ENCODE peak calls at places on chromosomes 2 and 18, in nine cellular contexts. J is suprapubic skin, A is Peyer's patch, X is colonic mucosa, N is mucosa of descending colon, D is A549, H is DND-41, W is GM12865, Q is body of pancreas. Y is an unnamed sample.

GRCh38 chr2:42971947-42972736 is 179.8 kb upstream of the HAAO start:
- DNase-seq in D (no peak), J (peak), Q (no peak), W (peak), N (peak), A (peak), X (no peak), H (no peak), Y (peak)

GRCh38 chr18:64253222-64253621 is 104.3 kb upstream of the LINC00305 start:
- DNase-seq in N (no peak), J (no peak), A (no peak), D (no peak), H (no peak), X (no peak), Q (no peak), W (peak), Y (no peak)

GRCh38 chr2:161044095-161044874 is 115.9 kb upstream of the TANK start:
- DNase-seq in H (no peak), A (no peak), W (no peak), J (peak), D (no peak), N (no peak), X (no peak), Q (no peak), Y (no peak)

GRCh38 chr2:58039170-58039611 is 7.4 kb upstream of the VRK2 start:
- DNase-seq in X (no peak), D (no peak), J (no peak), H (no peak), W (peak), Q (no peak), A (no peak), N (no peak), Y (no peak)

GRCh38 chr2:84906900-84907714 is 1.7 kb downstream of the TMSB10 start:
- DNase-seq in X (peak), N (peak), A (peak), J (peak), W (peak), D (peak), H (peak), Q (peak), Y (no peak)

GRCh38 chr18:79614211-79615028 is 65.2 kb upstream of the CTDP1 start:
- DNase-seq in X (no peak), H (no peak), N (no peak), J (peak), W (no peak), Q (no peak), D (no peak), A (peak), Y (no peak)

GRCh38 chr2:228689049-228689448 is 507.6 kb upstream of the SPHKAP start:
- DNase-seq in D (peak), H (no peak), X (no peak), Q (no peak), A (no peak), J (no peak), W (no peak), N (no peak), Y (no peak)

GRCh38 chr2:160427629-160428424 is 65.8 kb downstream of the RBMS1 start:
- DNase-seq in A (peak), J (no peak), X (no peak), D (no peak), H (peak), W (peak), N (no peak), Q (peak), Y (no peak)

GRCh38 chr2:88919087-88919738 is 227.7 kb downstream of the RPIA start:
- DNase-seq in A (no peak), J (no peak), N (no peak), D (peak), X (no peak), H (no peak), Q (no peak), W (peak), Y (no peak)

GRCh38 chr2:85668009-85668856 is at the start of gene SFTPB:
- DNase-seq in H (no peak), Q (no peak), N (no peak), D (no peak), X (no peak), A (peak), J (no peak), W (no peak), Y (no peak)

GRCh38 chr2:96885432-96886137 is 15.7 kb upstream of the SEMA4C start:
- DNase-seq in H (no peak), Q (no peak), A (no peak), J (no peak), X (no peak), N (no peak), D (no peak), W (no peak), Y (no peak)

GRCh38 chr2:45119855-45120254 is 110.6 kb upstream of the SIX2 start:
- DNase-seq in J (no peak), D (peak), X (no peak), H (no peak), N (no peak), Q (no peak), W (no peak), A (no peak), Y (no peak)

GRCh38 chr2:102190425-102191107 is 3.7 kb downstream of the IL1RL2 start:
- DNase-seq in H (no peak), J (no peak), N (no peak), D (peak), X (peak), W (no peak), A (no peak), Q (peak), Y (no peak)

GRCh38 chr2:106269591-106270291 is 75.6 kb upstream of the UXS1 start:
- DNase-seq in J (peak), Q (peak), X (peak), N (peak), H (no peak), D (peak), A (peak), W (peak), Y (no peak)

GRCh38 chr2:11127791-11128190 is 27.5 kb upstream of the SLC66A3 start:
- DNase-seq in D (no peak), X (no peak), Q (no peak), J (no peak), H (no peak), N (no peak), A (no peak), W (no peak), Y (no peak)

GRCh38 chr2:207254526-207255464 is 89.0 kb upstream of the KLF7 start:
- DNase-seq in H (no peak), D (no peak), A (no peak), J (no peak), Q (peak), N (no peak), X (no peak), W (no peak), Y (no peak)

GRCh38 chr2:106098081-106098480 is 96.0 kb downstream of the UXS1 start:
- DNase-seq in H (peak), N (no peak), A (no peak), X (no peak), J (no peak), Q (no peak), W (no peak), D (peak), Y (no peak)

GRCh38 chr2:54855434-54855833 is 132.0 kb downstream of the EML6 start:
- DNase-seq in X (no peak), D (no peak), W (no peak), N (no peak), A (no peak), H (no peak), Q (no peak), J (no peak), Y (no peak)

GRCh38 chr2:42928692-42929576 is 136.6 kb upstream of the HAAO start:
- DNase-seq in H (no peak), N (peak), X (peak), W (peak), A (peak), D (peak), Q (peak), J (no peak), Y (no peak)

GRCh38 chr18:35716169-35716831 is 134.8 kb downstream of the GALNT1 start:
- DNase-seq in W (no peak), H (no peak), N (no peak), J (no peak), Q (no peak), A (no peak), D (no peak), X (no peak), Y (no peak)

GRCh38 chr2:8118940-8119781 is 562.7 kb upstream of the ID2 start:
- DNase-seq in Q (no peak), A (no peak), W (no peak), H (no peak), N (peak), X (peak), D (no peak), J (no peak), Y (no peak)

GRCh38 chr2:101296314-101296809 is 12.1 kb downstream of the RNF149 start:
- DNase-seq in A (no peak), X (no peak), D (no peak), N (no peak), W (no peak), H (no peak), Q (no peak), J (no peak), Y (no peak)

GRCh38 chr2:178404380-178404767 is 46.6 kb downstream of the PRKRA start:
- DNase-seq in W (peak), H (no peak), D (no peak), J (no peak), N (peak), Q (no peak), A (no peak), X (peak), Y (peak)

GRCh38 chr2:113216891-113217454 is 43.2 kb downstream of the PSD4 start:
- DNase-seq in A (no peak), X (no peak), D (no peak), N (no peak), J (no peak), W (no peak), Q (no peak), H (no peak), Y (no peak)

GRCh38 chr2:130849896-130850787 is 13.4 kb downstream of the ARHGEF4 start:
- DNase-seq in H (no peak), X (no peak), D (no peak), A (no peak), Q (peak), N (no peak), W (no peak), J (no peak), Y (no peak)

GRCh38 chr2:168445960-168446359 is 10.1 kb upstream of the CERS6 start:
- DNase-seq in Q (no peak), J (no peak), N (no peak), H (no peak), D (no peak), X (no peak), W (no peak), A (no peak), Y (no peak)

GRCh38 chr2:23002234-23002633 is 382.7 kb upstream of the KLHL29 start:
- DNase-seq in J (no peak), X (no peak), Q (no peak), N (no peak), A (no peak), D (peak), W (no peak), H (no peak), Y (no peak)

GRCh38 chr2:188676012-188676405 is 298.2 kb upstream of the COL3A1 start:
- DNase-seq in Q (no peak), J (no peak), D (peak), H (no peak), A (no peak), W (no peak), X (no peak), N (no peak), Y (no peak)

GRCh38 chr2:208999911-209000310 is 423.9 kb upstream of the MAP2 start:
- DNase-seq in A (no peak), D (no peak), X (no peak), N (no peak), Q (no peak), W (no peak), H (no peak), J (no peak), Y (no peak)

GRCh38 chr18:59610546-59611140 is 86.6 kb downstream of the CCBE1 start:
- DNase-seq in N (no peak), Q (no peak), A (no peak), X (no peak), H (peak), W (no peak), J (no peak), D (no peak), Y (no peak)

GRCh38 chr2:70123051-70123828 is 36.0 kb downstream of the PCBP1 start:
- DNase-seq in H (no peak), J (peak), A (peak), W (no peak), Q (peak), X (peak), D (no peak), N (peak), Y (no peak)

GRCh38 chr2:234795272-234795920 is 156.4 kb upstream of the SH3BP4 start:
- DNase-seq in Q (no peak), D (peak), W (no peak), H (no peak), J (no peak), X (no peak), A (no peak), N (no peak), Y (no peak)

GRCh38 chr18:8800445-8800844 is 95.1 kb downstream of the MTCL1 start:
- DNase-seq in W (no peak), A (peak), Q (no peak), J (no peak), D (peak), N (no peak), X (no peak), H (no peak), Y (no peak)

GRCh38 chr2:163877316-163877715 is 141.5 kb upstream of the FIGN start:
- DNase-seq in J (no peak), N (no peak), Q (peak), H (no peak), A (no peak), D (no peak), W (no peak), X (no peak), Y (no peak)
- H3K4me3 ChIP-seq in J (no peak), N (no peak), Q (no peak), H (no peak), A (no peak), D (no peak), W (no peak), X (no peak), Y (no peak)

DNA sequence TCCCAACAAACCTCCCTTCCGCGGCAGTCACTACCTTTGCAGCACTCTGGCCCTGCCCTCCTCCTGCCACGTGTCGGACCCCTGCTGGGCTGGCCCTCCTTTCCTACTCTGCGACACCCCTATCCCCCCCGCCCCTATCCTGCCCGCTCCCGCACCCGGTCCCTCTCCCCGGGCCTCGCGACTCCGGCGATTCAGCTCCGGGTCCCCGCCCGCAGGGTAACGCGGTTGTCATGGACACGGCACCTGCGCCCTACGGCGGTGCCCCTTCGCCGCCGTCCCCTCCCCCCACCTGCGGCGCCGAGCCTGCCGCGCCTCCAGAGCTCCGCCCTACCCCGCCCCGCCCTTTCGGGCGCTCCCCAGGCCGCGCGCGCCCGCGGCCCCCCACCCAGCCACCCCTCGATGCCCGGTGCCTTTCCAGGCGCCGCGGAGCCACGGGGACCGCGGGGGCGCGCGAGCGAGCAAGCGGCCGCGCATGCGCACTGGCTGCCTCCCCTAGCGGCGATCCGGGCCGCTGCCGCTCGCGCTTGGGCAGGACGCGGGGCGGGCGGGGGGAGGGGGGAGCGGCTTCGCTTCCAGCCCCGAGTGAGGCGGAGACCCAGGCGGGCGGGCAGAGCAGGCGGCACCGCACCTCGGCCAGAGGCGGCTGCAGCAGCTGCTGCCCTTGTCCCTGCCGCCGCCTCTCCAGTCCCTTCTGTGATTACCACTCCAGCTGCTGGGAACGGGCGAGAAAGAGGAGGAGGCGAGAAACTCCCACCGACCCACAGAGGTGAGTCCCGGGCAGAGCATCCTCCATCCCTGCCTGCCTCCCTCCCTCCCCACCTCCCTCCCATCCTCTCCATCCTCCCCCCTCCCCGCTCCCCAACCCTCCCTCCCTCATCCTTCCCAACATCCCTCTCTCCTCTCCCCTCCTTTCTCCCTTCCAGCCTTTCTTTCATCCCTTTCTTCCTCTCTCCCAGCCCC is at the start of gene CTNNA2:
- DNase-seq in W (no peak), D (peak), X (peak), H (no peak), N (peak), Q (peak), A (no peak), J (no peak), Y (no peak)
- TF ChIP-seq CTCF in W (no peak), D (peak), X (no peak), H (no peak), N (no peak), Q (peak), A (peak), J (peak), Y (no peak)

GRCh38 chr2:241334813-241335212 is 19.1 kb downstream of the SEPTIN2 start:
- DNase-seq in W (no peak), Q (no peak), D (no peak), J (no peak), H (no peak), A (no peak), N (no peak), X (no peak), Y (no peak)

GRCh38 chr2:241330616-241330981 is 14.9 kb downstream of the SEPTIN2 start:
- DNase-seq in N (no peak), W (no peak), J (no peak), A (no peak), D (no peak), Q (no peak), X (no peak), H (no peak), Y (no peak)

GRCh38 chr2:241324775-241325174 is 9.1 kb downstream of the SEPTIN2 start:
- DNase-seq in W (no peak), Q (no peak), D (no peak), A (no peak), H (no peak), X (no peak), N (no peak), J (no peak), Y (no peak)

GRCh38 chr2:241325257-241325656 is 9.5 kb downstream of the SEPTIN2 start:
- DNase-seq in W (no peak), A (no peak), D (no peak), N (no peak), Q (no peak), J (no peak), H (no peak), X (no peak), Y (no peak)

GRCh38 chr2:241329669-241330615 is 14.2 kb downstream of the SEPTIN2 start:
- DNase-seq in A (no peak), N (no peak), J (no peak), D (no peak), H (no peak), Q (no peak), W (no peak), X (no peak), Y (no peak)
- H3K4me3 ChIP-seq in A (no peak), N (no peak), J (no peak), D (no peak), H (no peak), Q (no peak), W (no peak), X (no peak), Y (no peak)

DNA sequence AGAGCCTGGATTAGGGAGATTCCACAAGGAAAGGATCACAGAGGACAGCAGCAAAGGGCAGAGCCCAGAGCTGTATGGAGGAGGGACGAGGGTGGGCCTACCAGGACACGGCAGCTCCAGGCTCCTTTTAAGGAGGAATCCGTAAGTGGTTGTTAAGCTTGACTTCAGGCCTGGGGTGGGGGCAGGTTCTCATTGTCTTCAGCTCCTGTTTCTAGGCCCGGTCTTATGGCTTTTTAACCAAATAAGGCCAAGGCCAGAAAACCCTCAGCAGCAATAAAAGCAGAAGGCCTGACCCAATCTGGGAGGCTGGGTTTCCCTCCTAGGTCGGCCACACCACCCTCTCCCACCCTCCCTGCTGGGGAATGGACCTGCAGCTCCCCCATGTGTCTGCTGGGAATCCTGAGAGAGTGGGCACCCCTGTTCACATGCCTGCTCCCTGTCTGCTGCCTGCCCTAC is 111.2 kb downstream of the PLB1 start:
- DNase-seq in D (peak), J (no peak), N (no peak), W (no peak), Q (no peak), H (no peak), X (no peak), A (no peak), Y (no peak)
- TF ChIP-seq CTCF in D (peak), J (no peak), N (no peak), W (no peak), Q (no peak), H (peak), X (no peak), A (no peak), Y (no peak)

GRCh38 chr2:12314119-12314735 is 402.5 kb upstream of the TRIB2 start:
- DNase-seq in A (no peak), W (no peak), N (no peak), H (no peak), J (no peak), Q (no peak), X (no peak), D (no peak), Y (no peak)
- H3K4me3 ChIP-seq in A (no peak), W (no peak), N (no peak), H (no peak), J (no peak), Q (no peak), X (no peak), D (no peak), Y (no peak)

Y was measured in GM12864.